ENCODE peak calls at places on chromosomes 5 and 9, in four cellular contexts. One of them, this sample, is unnamed.

GRCh38 chr9:128987800-128988199 is 40.3 kb downstream of the NUP188 start:
- DNase-seq in GM23338: no peak
- DNase-seq in H1: no peak
- DNase-seq in mammary epithelial cell: peak
- DNase-seq in this sample: peak

GRCh38 chr5:131932235-131932634 is 13.2 kb downstream of the MEIKIN start:
- DNase-seq in GM23338: peak
- DNase-seq in mammary epithelial cell: no peak
- DNase-seq in H1: peak
- DNase-seq in this sample: no peak

GRCh38 chr5:58450811-58451629 is 8.9 kb downstream of the PLK2 start:
- DNase-seq in GM23338: no peak
- DNase-seq in mammary epithelial cell: peak
- DNase-seq in H1: no peak
- DNase-seq in this sample: no peak

GRCh38 chr9:89619739-89620138 is 14.9 kb downstream of the GADD45G start:
- DNase-seq in H1: no peak
- DNase-seq in GM23338: no peak
- DNase-seq in mammary epithelial cell: no peak
- DNase-seq in this sample: no peak

GRCh38 chr5:32342656-32343055 is 29.9 kb upstream of the MTMR12 start:
- DNase-seq in GM23338: no peak
- DNase-seq in H1: no peak
- DNase-seq in mammary epithelial cell: no peak
- DNase-seq in this sample: no peak

GRCh38 chr5:22852807-22853670 is at the start of gene CDH12:
- DNase-seq in GM23338: peak
- DNase-seq in H1: no peak
- DNase-seq in mammary epithelial cell: peak
- DNase-seq in this sample: no peak

GRCh38 chr5:72380491-72381274 is 60.5 kb downstream of the PTCD2 start:
- DNase-seq in mammary epithelial cell: no peak
- DNase-seq in H1: no peak
- DNase-seq in GM23338: no peak
- DNase-seq in this sample: no peak

GRCh38 chr9:92980085-92980745 is 32.9 kb downstream of the FGD3 start:
- DNase-seq in GM23338: no peak
- DNase-seq in H1: no peak
- DNase-seq in mammary epithelial cell: peak
- DNase-seq in this sample: no peak

GRCh38 chr9:134748637-134749036 is 107.0 kb downstream of the COL5A1 start:
- DNase-seq in H1: no peak
- DNase-seq in GM23338: no peak
- DNase-seq in mammary epithelial cell: no peak
- DNase-seq in this sample: no peak

GRCh38 chr9:3962467-3962866 is 337.4 kb downstream of the GLIS3 start:
- DNase-seq in mammary epithelial cell: no peak
- DNase-seq in GM23338: no peak
- DNase-seq in H1: no peak
- DNase-seq in this sample: no peak

GRCh38 chr5:127280494-127281220 is 9.9 kb upstream of the MEGF10 start:
- DNase-seq in H1: no peak
- DNase-seq in GM23338: peak
- DNase-seq in mammary epithelial cell: no peak
- DNase-seq in this sample: no peak

GRCh38 chr5:79872309-79872708 is 118.8 kb downstream of the MTX3 start:
- DNase-seq in mammary epithelial cell: no peak
- DNase-seq in H1: no peak
- DNase-seq in GM23338: no peak
- DNase-seq in this sample: no peak

GRCh38 chr9:105066265-105066865 is 138.4 kb upstream of the ABCA1 start:
- DNase-seq in GM23338: no peak
- DNase-seq in mammary epithelial cell: peak
- DNase-seq in H1: no peak
- DNase-seq in this sample: no peak

GRCh38 chr5:132503244-132503643 is 12.7 kb upstream of the IRF1 start:
- DNase-seq in GM23338: no peak
- DNase-seq in mammary epithelial cell: no peak
- DNase-seq in H1: no peak
- DNase-seq in this sample: no peak

GRCh38 chr9:111945216-111945615 is 48.6 kb downstream of the UGCG start:
- DNase-seq in mammary epithelial cell: no peak
- DNase-seq in GM23338: no peak
- DNase-seq in H1: no peak
- DNase-seq in this sample: no peak

GRCh38 chr5:151016700-151017099 is 3.7 kb upstream of the GPX3 start:
- DNase-seq in H1: no peak
- DNase-seq in mammary epithelial cell: no peak
- DNase-seq in GM23338: no peak
- DNase-seq in this sample: no peak

GRCh38 chr9:133821606-133822438 is 83.7 kb upstream of the SARDH start:
- DNase-seq in H1: no peak
- DNase-seq in GM23338: no peak
- DNase-seq in mammary epithelial cell: no peak
- DNase-seq in this sample: no peak

GRCh38 chr9:89606049-89606481 is 1.3 kb downstream of the GADD45G start:
- DNase-seq in H1: no peak
- DNase-seq in GM23338: peak
- DNase-seq in mammary epithelial cell: peak
- DNase-seq in this sample: no peak

GRCh38 chr9:83432104-83432627 is 106.0 kb downstream of the FRMD3 start:
- DNase-seq in H1: peak
- DNase-seq in GM23338: peak
- DNase-seq in mammary epithelial cell: no peak
- DNase-seq in this sample: no peak

GRCh38 chr5:35066260-35066795 is 18.6 kb upstream of the AGXT2 start:
- DNase-seq in mammary epithelial cell: no peak
- DNase-seq in H1: no peak
- DNase-seq in GM23338: no peak
- DNase-seq in this sample: no peak

GRCh38 chr5:179836225-179837019 is 15.7 kb downstream of the SQSTM1 start:
- DNase-seq in mammary epithelial cell: no peak
- DNase-seq in H1: no peak
- DNase-seq in GM23338: peak
- DNase-seq in this sample: no peak

GRCh38 chr9:7363777-7364477 is 435.7 kb downstream of the DMAC1 start:
- DNase-seq in mammary epithelial cell: no peak
- DNase-seq in H1: no peak
- DNase-seq in GM23338: peak
- DNase-seq in this sample: no peak

GRCh38 chr5:90783460-90784333 is 225.1 kb downstream of the ADGRV1 start:
- DNase-seq in mammary epithelial cell: peak
- DNase-seq in H1: no peak
- DNase-seq in GM23338: peak
- DNase-seq in this sample: peak

GRCh38 chr5:92758552-92758951 is 822.5 kb downstream of the NR2F1-AS1 start:
- DNase-seq in H1: no peak
- DNase-seq in GM23338: no peak
- DNase-seq in mammary epithelial cell: peak
- DNase-seq in this sample: no peak

DNA sequence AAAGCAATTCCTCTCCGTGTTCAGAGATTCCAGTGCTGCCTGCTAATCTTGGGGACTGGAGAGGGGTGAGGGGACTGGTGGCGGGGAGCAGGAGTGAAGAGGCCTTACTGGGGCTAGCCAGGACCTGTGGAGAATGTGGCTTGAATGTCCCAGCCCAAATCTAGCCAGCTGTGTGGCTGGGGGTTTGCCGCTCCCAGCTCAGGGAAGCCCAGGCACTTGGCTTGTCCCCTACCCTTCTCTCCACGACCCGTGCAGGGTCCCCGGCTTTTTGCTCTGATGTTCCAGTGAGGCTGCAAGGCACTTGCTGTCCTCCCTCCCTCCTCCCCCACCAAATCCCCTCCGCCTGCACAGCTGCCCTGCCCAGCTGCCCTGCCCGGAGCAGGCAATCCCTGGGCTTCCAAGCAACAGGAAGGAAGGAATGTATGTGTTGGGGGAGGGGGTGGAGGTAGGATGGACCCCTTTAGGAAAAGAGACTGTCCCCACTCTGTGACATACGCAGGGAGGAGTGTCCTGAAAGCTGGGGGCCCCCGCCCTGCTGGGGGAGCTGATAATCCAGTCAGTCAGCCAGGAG is 2.6 kb downstream of the N4BP3 start:
- DNase-seq in H1: no peak
- DNase-seq in mammary epithelial cell: no peak
- DNase-seq in GM23338: peak
- DNase-seq in this sample: no peak
- TF ChIP-seq EZH2 in H1: no peak
- TF ChIP-seq EZH2 in mammary epithelial cell: no peak
- TF ChIP-seq EZH2 in GM23338: no peak
- TF ChIP-seq EZH2 in this sample: no peak

DNA sequence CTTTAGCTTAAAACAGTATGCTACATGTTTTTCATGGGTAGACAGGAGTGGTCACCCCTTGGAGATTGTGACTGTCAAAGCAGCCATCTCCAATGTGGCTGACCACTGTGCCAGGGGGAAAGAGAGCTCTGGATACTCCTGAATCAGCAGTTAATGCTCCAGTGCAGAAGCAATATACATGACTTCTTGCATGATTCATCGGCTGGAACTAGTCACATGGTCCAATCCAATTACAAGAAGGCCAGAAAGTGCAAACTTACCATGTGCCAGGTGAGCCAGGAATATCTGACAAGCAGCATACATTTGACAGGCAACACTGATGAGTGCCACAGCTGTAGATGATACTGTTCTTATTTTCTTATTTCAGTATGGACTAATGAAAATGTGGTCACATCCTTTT is 439.9 kb upstream of the MPDZ start:
- DNase-seq in GM23338: no peak
- DNase-seq in H1: no peak
- DNase-seq in mammary epithelial cell: peak
- DNase-seq in this sample: no peak
- H3K4me2 ChIP-seq in GM23338: no peak
- H3K4me2 ChIP-seq in H1: no peak
- H3K4me2 ChIP-seq in mammary epithelial cell: peak
- H3K4me2 ChIP-seq in this sample: no peak

GRCh38 chr9:130662099-130662926 is 2.1 kb upstream of the PRDM12 start:
- DNase-seq in mammary epithelial cell: no peak
- DNase-seq in H1: no peak
- DNase-seq in GM23338: peak
- DNase-seq in this sample: no peak
- TF ChIP-seq EZH2 in mammary epithelial cell: peak
- TF ChIP-seq EZH2 in H1: peak
- TF ChIP-seq EZH2 in GM23338: peak
- TF ChIP-seq EZH2 in this sample: peak

GRCh38 chr9:136226680-136227410 is 18.8 kb downstream of the QSOX2 start:
- DNase-seq in GM23338: no peak
- DNase-seq in H1: no peak
- DNase-seq in mammary epithelial cell: no peak
- DNase-seq in this sample: no peak

GRCh38 chr9:136229096-136230065 is 16.2 kb downstream of the QSOX2 start:
- DNase-seq in mammary epithelial cell: no peak
- DNase-seq in H1: no peak
- DNase-seq in GM23338: no peak
- DNase-seq in this sample: no peak

GRCh38 chr9:136225748-136226679 is 19.6 kb downstream of the QSOX2 start:
- DNase-seq in H1: peak
- DNase-seq in GM23338: peak
- DNase-seq in mammary epithelial cell: peak
- DNase-seq in this sample: no peak

GRCh38 chr9:136230365-136230764 is 15.2 kb downstream of the QSOX2 start:
- DNase-seq in mammary epithelial cell: no peak
- DNase-seq in H1: no peak
- DNase-seq in GM23338: no peak
- DNase-seq in this sample: no peak

DNA sequence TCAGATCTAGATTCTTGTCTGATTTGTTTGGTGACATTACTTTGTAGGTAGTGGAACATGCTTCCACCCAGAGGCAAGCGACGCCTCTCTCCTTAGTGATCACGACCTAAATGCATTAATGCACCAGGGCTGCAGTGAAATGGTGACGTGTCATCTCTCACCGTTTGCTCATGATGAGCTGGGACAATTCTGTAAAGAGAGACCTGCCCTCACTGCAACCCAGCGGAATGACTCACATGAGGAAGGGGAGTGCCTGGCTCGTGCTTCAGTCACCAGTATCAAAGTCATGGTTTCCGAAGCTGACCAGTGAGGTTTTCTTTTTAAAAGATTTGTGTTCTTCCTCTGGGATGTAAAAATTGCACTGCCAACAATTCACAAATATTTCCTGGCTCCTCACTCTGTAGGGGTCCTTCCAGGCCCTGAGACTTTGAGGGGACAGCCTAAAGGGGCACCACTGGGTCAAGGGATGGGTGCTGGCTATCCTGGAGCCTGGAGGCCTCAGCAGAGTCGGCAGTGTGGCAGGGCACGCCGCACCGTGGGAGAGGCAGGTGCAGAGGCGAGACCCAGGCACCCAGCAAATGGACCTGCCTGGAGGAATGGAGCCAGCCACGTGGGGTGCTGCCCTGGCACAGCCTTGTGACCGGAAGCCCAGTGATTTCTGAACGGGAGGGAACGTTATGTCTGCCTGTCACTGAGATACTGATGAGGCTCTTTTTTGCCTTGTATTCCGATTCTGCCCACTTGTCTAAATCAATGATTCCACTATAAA is 17.3 kb downstream of the QSOX2 start:
- DNase-seq in GM23338: no peak
- DNase-seq in H1: no peak
- DNase-seq in mammary epithelial cell: peak
- DNase-seq in this sample: peak
- H3K4me2 ChIP-seq in GM23338: no peak
- H3K4me2 ChIP-seq in H1: no peak
- H3K4me2 ChIP-seq in mammary epithelial cell: no peak
- H3K4me2 ChIP-seq in this sample: peak

GRCh38 chr9:136329211-136329627 is 1.9 kb downstream of the GPSM1 start:
- DNase-seq in H1: no peak
- DNase-seq in GM23338: no peak
- DNase-seq in mammary epithelial cell: no peak
- DNase-seq in this sample: no peak

GRCh38 chr9:136327313-136327971 is at the start of gene GPSM1:
- DNase-seq in H1: no peak
- DNase-seq in GM23338: peak
- DNase-seq in mammary epithelial cell: no peak
- DNase-seq in this sample: no peak

GRCh38 chr9:136328622-136329041 is 1.3 kb downstream of the GPSM1 start:
- DNase-seq in mammary epithelial cell: no peak
- DNase-seq in H1: no peak
- DNase-seq in GM23338: peak
- DNase-seq in this sample: no peak

GRCh38 chr9:136326777-136327312 is 494 bp upstream of the GPSM1 start:
- DNase-seq in GM23338: no peak
- DNase-seq in mammary epithelial cell: no peak
- DNase-seq in H1: no peak
- DNase-seq in this sample: no peak

DNA sequence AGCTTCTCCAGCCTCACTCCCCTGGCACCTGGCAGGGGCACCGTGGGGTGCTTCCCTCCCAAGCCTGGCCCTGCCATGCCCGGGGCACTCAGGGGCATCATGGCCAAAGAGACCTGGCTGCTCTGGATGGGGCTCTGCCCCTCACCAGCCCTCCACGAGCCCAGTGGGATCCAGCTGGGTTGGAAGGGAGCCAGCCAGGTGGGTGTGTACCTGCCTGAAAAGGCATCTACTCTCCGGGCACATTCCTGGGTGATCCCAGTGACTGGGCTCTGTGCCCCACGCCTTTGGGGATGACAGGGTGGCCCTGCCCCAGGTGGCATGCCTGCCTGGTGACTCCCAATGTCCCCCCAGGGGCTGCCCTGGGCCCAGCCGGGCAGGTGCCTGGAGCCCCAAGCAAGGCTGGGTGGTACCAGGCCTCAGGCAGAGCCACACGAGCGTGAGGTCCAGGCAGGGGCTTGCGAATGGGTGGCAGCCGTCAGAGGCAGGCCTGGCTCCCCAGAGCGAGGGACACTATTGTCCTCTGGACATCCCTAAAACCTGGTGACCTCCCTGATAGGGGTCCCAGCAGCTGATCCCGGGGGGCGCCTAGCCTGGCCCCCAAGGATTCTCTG is 777 bp downstream of the GPSM1 start:
- DNase-seq in H1: no peak
- DNase-seq in mammary epithelial cell: peak
- DNase-seq in GM23338: no peak
- DNase-seq in this sample: peak
- TF ChIP-seq EZH2 in H1: no peak
- TF ChIP-seq EZH2 in mammary epithelial cell: no peak
- TF ChIP-seq EZH2 in GM23338: no peak
- TF ChIP-seq EZH2 in this sample: no peak